ENCODE peak calls at places on chromosomes 1 and 21, in nine cellular contexts. T is stomach, Q is mucosa of descending colon, E is fibroblast of pulmonary artery, Z is mesendoderm, F is uterus, M is bronchial epithelial cell, V is transverse colon, D is choroid plexus epithelial cell. H is an unnamed sample.

GRCh38 chr1:44031900-44032817 is 897 bp upstream of the SLC6A9 start:
- DNase-seq in Z (peak; percentile 59), M (no peak), F (no peak), E (no peak), T (peak; percentile 55), Q (no peak), D (no peak), V (peak; percentile 58), H (no peak)

GRCh38 chr1:179490611-179491010 is 85.1 kb downstream of the NPHS2 start:
- DNase-seq in T (no peak), E (no peak), Z (no peak), V (no peak), Q (no peak), D (no peak), M (no peak), F (no peak), H (no peak)

GRCh38 chr21:21165063-21165645 is 166.9 kb downstream of the NCAM2 start:
- DNase-seq in Z (peak; percentile 6), E (peak; percentile 83), V (no peak), M (no peak), T (no peak), F (no peak), D (peak; percentile 98), Q (no peak), H (peak; percentile 85)

GRCh38 chr1:184910596-184910995 is 63.7 kb downstream of the NIBAN1 start:
- DNase-seq in Z (no peak), D (peak; percentile 11), V (peak; percentile 26), Q (no peak), E (peak; percentile 77), F (peak; percentile 82), T (peak; percentile 47), M (peak; percentile 43), H (no peak)

GRCh38 chr1:195597929-195598328 is 1010.3 kb downstream of the KCNT2 start:
- DNase-seq in D (no peak), E (no peak), M (no peak), F (no peak), V (no peak), T (no peak), Z (no peak), Q (no peak), H (no peak)

GRCh38 chr1:215777370-215777925 is 210.3 kb downstream of the KCTD3 start:
- DNase-seq in V (no peak), E (no peak), D (no peak), Q (no peak), M (peak; percentile 86), Z (no peak), T (no peak), F (no peak), H (no peak)

GRCh38 chr1:66685265-66685664 is 67.0 kb upstream of the DYNLT5 start:
- DNase-seq in F (no peak), T (no peak), Z (no peak), E (no peak), V (no peak), D (no peak), Q (no peak), M (no peak), H (no peak)

GRCh38 chr1:204098683-204099082 is 25.8 kb downstream of the SOX13 start:
- DNase-seq in V (no peak), Z (no peak), T (no peak), M (no peak), D (no peak), E (no peak), F (no peak), Q (no peak), H (no peak)

GRCh38 chr1:229004227-229004833 is 266.6 kb upstream of the RAB4A start:
- DNase-seq in T (no peak), Z (no peak), D (no peak), E (no peak), M (no peak), F (no peak), Q (no peak), V (no peak), H (no peak)

GRCh38 chr1:18191037-18191867 is 83.7 kb downstream of the IGSF21 start:
- DNase-seq in Z (no peak), E (no peak), V (no peak), M (no peak), T (no peak), Q (no peak), D (no peak), F (no peak), H (no peak)

GRCh38 chr1:231310391-231310934 is 27.2 kb downstream of the EXOC8 start:
- DNase-seq in D (no peak), M (no peak), Z (no peak), E (no peak), F (no peak), V (no peak), Q (no peak), T (no peak), H (no peak)

GRCh38 chr1:74504125-74505065 is 8.0 kb downstream of the LRRC53 start:
- DNase-seq in E (peak; percentile 42), M (peak; percentile 49), Q (peak; percentile 25), D (peak; percentile 43), F (peak; percentile 20), V (peak; percentile 27), T (no peak), Z (peak; percentile 78), H (peak; percentile 54)

GRCh38 chr21:42572906-42573495 is 59.3 kb downstream of the SLC37A1 start:
- DNase-seq in T (peak; percentile 17), Z (no peak), V (peak; percentile 3), F (no peak), E (no peak), M (no peak), Q (peak; percentile 10), D (no peak), H (no peak)

GRCh38 chr1:225881081-225882007 is 836 bp downstream of the TMEM63A start:
- DNase-seq in T (peak; percentile 71), M (peak; percentile 66), Q (peak; percentile 83), D (peak; percentile 30), E (peak; percentile 29), F (peak; percentile 54), Z (peak; percentile 79), V (peak; percentile 75), H (no peak)

GRCh38 chr1:221962385-221962784 is 220.5 kb upstream of the DUSP10 start:
- DNase-seq in Q (no peak), V (no peak), T (no peak), E (no peak), D (no peak), Z (no peak), M (no peak), F (no peak), H (no peak)

GRCh38 chr1:221965252-221965651 is 223.4 kb upstream of the DUSP10 start:
- DNase-seq in M (peak; percentile 55), F (no peak), Q (no peak), V (no peak), D (no peak), T (no peak), E (no peak), Z (no peak), H (no peak)

GRCh38 chr1:221963742-221964141 is 221.9 kb upstream of the DUSP10 start:
- DNase-seq in E (no peak), M (no peak), T (no peak), F (no peak), Q (no peak), Z (no peak), D (no peak), V (no peak), H (no peak)

DNA sequence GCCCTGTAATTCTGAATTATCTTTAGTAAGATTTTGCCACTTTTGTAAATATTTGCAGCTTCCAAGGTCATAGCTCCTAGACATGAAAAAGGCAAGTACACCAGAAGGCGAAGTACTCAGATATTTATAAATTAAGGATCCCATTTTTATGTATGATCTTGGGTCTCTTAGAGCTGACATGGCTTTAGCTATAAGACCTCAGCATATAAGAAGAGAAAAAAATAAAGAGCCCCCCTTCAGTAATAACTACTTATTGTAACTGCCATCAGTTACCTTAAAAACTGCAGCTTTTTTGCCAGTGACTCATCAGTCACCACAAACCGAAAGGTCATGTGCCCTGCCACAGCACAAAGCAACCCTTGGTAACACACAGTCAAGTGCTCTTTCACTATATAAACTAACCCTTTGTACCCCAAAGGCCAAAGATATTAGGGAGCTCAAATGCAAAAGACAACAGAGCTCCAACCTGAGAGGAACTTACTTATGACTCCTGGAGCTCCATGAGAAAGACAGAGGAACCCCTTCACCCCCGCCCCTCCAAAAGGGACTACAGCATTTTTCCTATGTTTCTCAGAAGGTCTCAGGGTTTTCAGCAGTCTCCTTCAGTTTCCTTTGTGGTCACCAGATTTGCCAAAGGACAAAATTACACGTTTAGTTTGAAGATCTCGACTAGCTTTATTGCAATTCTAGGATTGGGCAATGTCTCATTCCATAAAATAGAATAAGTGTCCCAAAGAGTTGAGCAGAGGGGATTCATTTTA is 219.8 kb upstream of the DUSP10 start:
- DNase-seq in Q (no peak), V (no peak), E (peak; percentile 41), T (no peak), F (no peak), D (peak; percentile 63), M (peak; percentile 66), Z (peak; percentile 40), H (peak; percentile 54)
- H3K4me3 ChIP-seq in Q (no peak overlapping the region), V (no peak overlapping the region), E (no peak overlapping the region), T (no peak overlapping the region), F (no peak overlapping the region), D (no peak overlapping the region), M (no peak overlapping the region), Z (no peak overlapping the region), H (no peak overlapping the region)

GRCh38 chr1:24503870-24504523 is 1.4 kb downstream of the RCAN3 start:
- DNase-seq in E (no peak), T (no peak), Q (no peak), D (no peak), Z (no peak), M (no peak), V (no peak), F (no peak), H (no peak)
- H3K4me3 ChIP-seq in E (no peak overlapping the region), T (peak overlapping the region; percentile 69), Q (no peak overlapping the region), D (peak overlapping the region; percentile 75), Z (no peak overlapping the region), M (peak overlapping the region; percentile 56), V (no peak overlapping the region), F (no peak overlapping the region), H (no peak overlapping the region)

GRCh38 chr1:24412408-24412807 is 1.2 kb downstream of the STPG1 start:
- DNase-seq in Q (no peak), D (no peak), M (no peak), F (no peak), T (no peak), E (no peak), V (peak; percentile 61), Z (no peak), H (no peak)
- H3K4me3 ChIP-seq in Q (no peak overlapping the region), D (no peak overlapping the region), M (no peak overlapping the region), F (no peak overlapping the region), T (no peak overlapping the region), E (no peak overlapping the region), V (no peak overlapping the region), Z (no peak overlapping the region), H (peak overlapping the region; percentile 7)

DNA sequence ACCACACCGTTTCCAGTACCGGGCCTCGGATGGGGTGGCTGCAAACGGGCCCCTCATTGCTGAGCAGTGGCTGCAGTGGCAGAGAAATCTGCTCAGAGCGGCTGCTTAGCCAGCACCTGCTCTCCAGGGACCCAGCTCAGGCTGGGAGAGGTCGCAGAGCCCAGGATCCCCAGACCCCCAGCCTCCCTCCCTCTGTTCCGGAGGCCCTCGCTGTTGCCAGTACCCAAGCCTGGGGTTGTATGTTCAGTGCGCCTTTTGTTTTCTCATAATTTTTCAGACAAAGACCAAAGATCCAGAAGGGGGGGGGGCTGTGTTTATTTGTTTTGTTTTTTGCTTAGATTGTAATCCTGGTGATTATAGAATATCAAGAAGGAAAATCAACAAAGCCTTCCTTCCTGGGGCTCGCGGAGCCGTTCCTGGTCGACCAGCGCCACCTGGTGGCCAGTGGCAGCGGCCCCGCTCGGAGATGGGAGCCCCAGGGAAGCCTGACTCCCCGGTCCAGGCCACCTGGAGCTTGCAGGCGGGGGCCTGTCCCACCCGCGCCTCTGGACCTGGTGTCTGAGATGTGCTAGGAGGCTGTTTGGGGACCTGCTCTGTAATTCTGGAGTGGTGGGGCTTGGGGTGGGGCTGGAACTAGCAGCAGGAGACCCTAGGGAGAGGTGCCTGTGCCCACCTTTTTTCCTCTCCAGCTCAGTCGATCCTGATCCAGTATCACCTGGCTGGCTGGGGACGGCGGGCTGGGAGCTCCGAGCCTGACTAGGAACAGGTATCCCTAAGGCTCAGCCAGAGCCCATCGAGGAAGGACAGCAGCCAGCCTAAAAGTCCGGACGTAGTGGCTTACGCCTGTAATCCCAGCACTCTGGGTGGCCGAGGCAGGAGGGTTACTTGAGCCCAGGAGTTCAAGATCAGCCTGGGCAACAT is 123.9 kb upstream of the VAMP3 start:
- DNase-seq in E (peak; percentile 47), V (peak; percentile 74), F (peak; percentile 44), M (peak; percentile 8), Z (peak; percentile 47), D (peak; percentile 63), Q (peak; percentile 84), T (peak; percentile 85), H (peak; percentile 31)
- H3K4me3 ChIP-seq in E (no peak overlapping the region), V (no peak overlapping the region), F (no peak overlapping the region), M (no peak overlapping the region), Z (no peak overlapping the region), D (no peak overlapping the region), Q (no peak overlapping the region), T (no peak overlapping the region), H (no peak overlapping the region)